ENCODE peak calls at places on chromosomes 6 and 20, in four cellular contexts. One of them, this sample, is unnamed. For H3K27me3, the result is how much of the 10 kb centered on the place peaks cover.

GRCh38 chr20:49375170-49375569 is 97.3 kb upstream of the ZNFX1 start:
- DNase-seq in heart right ventricle: no peak
- DNase-seq in dorsolateral prefrontal cortex: no peak
- DNase-seq in breast epithelium: no peak
- DNase-seq in this sample: no peak

GRCh38 chr20:57048027-57048869 is 218.2 kb downstream of the BMP7 start:
- DNase-seq in heart right ventricle: no peak
- DNase-seq in dorsolateral prefrontal cortex: no peak
- DNase-seq in breast epithelium: no peak
- DNase-seq in this sample: no peak

GRCh38 chr20:34559311-34560140 is 1.0 kb downstream of the MAP1LC3A start:
- DNase-seq in heart right ventricle: no peak
- DNase-seq in dorsolateral prefrontal cortex: peak
- DNase-seq in breast epithelium: no peak
- DNase-seq in this sample: no peak

GRCh38 chr6:89252902-89253301 is 35.7 kb upstream of the GABRR1 start:
- DNase-seq in heart right ventricle: no peak
- DNase-seq in dorsolateral prefrontal cortex: no peak
- DNase-seq in breast epithelium: no peak
- DNase-seq in this sample: no peak

GRCh38 chr6:79077680-79078056 is 386 bp downstream of the PHIP start:
- DNase-seq in heart right ventricle: no peak
- DNase-seq in dorsolateral prefrontal cortex: peak
- DNase-seq in breast epithelium: peak
- DNase-seq in this sample: no peak

GRCh38 chr20:50874758-50875665 is 56.2 kb downstream of the ADNP start:
- DNase-seq in heart right ventricle: no peak
- DNase-seq in dorsolateral prefrontal cortex: no peak
- DNase-seq in breast epithelium: no peak
- DNase-seq in this sample: no peak

GRCh38 chr20:8587246-8587645 is 455.2 kb downstream of the PLCB1 start:
- DNase-seq in heart right ventricle: no peak
- DNase-seq in dorsolateral prefrontal cortex: no peak
- DNase-seq in breast epithelium: no peak
- DNase-seq in this sample: no peak

GRCh38 chr6:16804007-16804303 is 42.7 kb upstream of the ATXN1 start:
- DNase-seq in heart right ventricle: no peak
- DNase-seq in dorsolateral prefrontal cortex: no peak
- DNase-seq in breast epithelium: no peak
- DNase-seq in this sample: no peak

GRCh38 chr6:89145962-89146747 is at the start of gene PM20D2:
- DNase-seq in heart right ventricle: peak
- DNase-seq in dorsolateral prefrontal cortex: peak
- DNase-seq in breast epithelium: no peak
- DNase-seq in this sample: peak

GRCh38 chr20:25046736-25047666 is 10.9 kb downstream of the ACSS1 start:
- DNase-seq in heart right ventricle: no peak
- DNase-seq in dorsolateral prefrontal cortex: peak
- DNase-seq in breast epithelium: no peak
- DNase-seq in this sample: no peak

GRCh38 chr20:3101737-3102574 is 17.4 kb upstream of the AVP start:
- DNase-seq in heart right ventricle: no peak
- DNase-seq in dorsolateral prefrontal cortex: peak
- DNase-seq in breast epithelium: no peak
- DNase-seq in this sample: no peak

GRCh38 chr6:162198072-162198471 is 529.5 kb downstream of the PRKN start:
- DNase-seq in heart right ventricle: no peak
- DNase-seq in dorsolateral prefrontal cortex: no peak
- DNase-seq in breast epithelium: no peak
- DNase-seq in this sample: no peak

GRCh38 chr6:33091957-33092356 is 16.2 kb downstream of the HLA-DPB1 start:
- DNase-seq in heart right ventricle: no peak
- DNase-seq in dorsolateral prefrontal cortex: no peak
- DNase-seq in breast epithelium: no peak
- DNase-seq in this sample: no peak

GRCh38 chr6:159899994-159900745 is 9.4 kb downstream of the MAS1 start:
- DNase-seq in heart right ventricle: no peak
- DNase-seq in dorsolateral prefrontal cortex: no peak
- DNase-seq in breast epithelium: no peak
- DNase-seq in this sample: peak

GRCh38 chr6:38058022-38058421 is 238.5 kb downstream of the ZFAND3 start:
- DNase-seq in heart right ventricle: no peak
- DNase-seq in dorsolateral prefrontal cortex: no peak
- DNase-seq in breast epithelium: no peak
- DNase-seq in this sample: peak

GRCh38 chr20:60009318-60009717 is 51.1 kb downstream of the CDH26 start:
- DNase-seq in heart right ventricle: no peak
- DNase-seq in dorsolateral prefrontal cortex: no peak
- DNase-seq in breast epithelium: no peak
- DNase-seq in this sample: no peak

GRCh38 chr20:56347628-56348305 is 11.0 kb upstream of the FAM210B start:
- DNase-seq in heart right ventricle: no peak
- DNase-seq in dorsolateral prefrontal cortex: no peak
- DNase-seq in breast epithelium: no peak
- DNase-seq in this sample: no peak

GRCh38 chr6:165848099-165848461 is 185.0 kb upstream of the PDE10A start:
- DNase-seq in heart right ventricle: no peak
- DNase-seq in dorsolateral prefrontal cortex: no peak
- DNase-seq in breast epithelium: no peak
- DNase-seq in this sample: no peak

GRCh38 chr6:41966214-41966920 is 24.8 kb upstream of the CCND3 start:
- DNase-seq in heart right ventricle: no peak
- DNase-seq in dorsolateral prefrontal cortex: no peak
- DNase-seq in breast epithelium: no peak
- DNase-seq in this sample: peak

GRCh38 chr20:745683-746301 is 22.5 kb downstream of the SLC52A3 start:
- DNase-seq in heart right ventricle: no peak
- DNase-seq in dorsolateral prefrontal cortex: no peak
- DNase-seq in breast epithelium: no peak
- DNase-seq in this sample: no peak

GRCh38 chr20:52747736-52748135 is 224.4 kb upstream of the TSHZ2 start:
- DNase-seq in heart right ventricle: peak
- DNase-seq in dorsolateral prefrontal cortex: no peak
- DNase-seq in breast epithelium: no peak
- DNase-seq in this sample: peak

GRCh38 chr6:17269840-17270239 is 11.3 kb upstream of the RBM24 start:
- DNase-seq in heart right ventricle: no peak
- DNase-seq in dorsolateral prefrontal cortex: no peak
- DNase-seq in breast epithelium: no peak
- DNase-seq in this sample: peak

GRCh38 chr6:21331221-21331620 is 262.3 kb upstream of the SOX4 start:
- DNase-seq in heart right ventricle: peak
- DNase-seq in dorsolateral prefrontal cortex: no peak
- DNase-seq in breast epithelium: no peak
- DNase-seq in this sample: no peak

GRCh38 chr6:125952764-125953501 is 3.6 kb upstream of the HINT3 start:
- DNase-seq in heart right ventricle: no peak
- DNase-seq in dorsolateral prefrontal cortex: no peak
- DNase-seq in breast epithelium: no peak
- DNase-seq in this sample: no peak

GRCh38 chr6:24832794-24833193 is 34.1 kb upstream of the ARMH2 start:
- DNase-seq in heart right ventricle: no peak
- DNase-seq in dorsolateral prefrontal cortex: no peak
- DNase-seq in breast epithelium: no peak
- DNase-seq in this sample: no peak

GRCh38 chr20:25280574-25281535 is 33.0 kb downstream of the PYGB start:
- DNase-seq in heart right ventricle: peak
- DNase-seq in dorsolateral prefrontal cortex: peak
- DNase-seq in breast epithelium: peak
- DNase-seq in this sample: no peak

GRCh38 chr20:44759595-44759994 is 13.9 kb downstream of the KCNK15 start:
- DNase-seq in heart right ventricle: no peak
- DNase-seq in dorsolateral prefrontal cortex: no peak
- DNase-seq in breast epithelium: no peak
- DNase-seq in this sample: no peak

GRCh38 chr20:25296094-25297093 is 48.5 kb downstream of the PYGB start:
- DNase-seq in heart right ventricle: no peak
- DNase-seq in dorsolateral prefrontal cortex: peak
- DNase-seq in breast epithelium: no peak
- DNase-seq in this sample: no peak

GRCh38 chr6:82080767-82081166 is 166.8 kb downstream of the IBTK start:
- DNase-seq in heart right ventricle: no peak
- DNase-seq in dorsolateral prefrontal cortex: no peak
- DNase-seq in breast epithelium: no peak
- DNase-seq in this sample: no peak

GRCh38 chr20:33647603-33648395 is 14.3 kb upstream of the C20orf144 start:
- DNase-seq in heart right ventricle: no peak
- DNase-seq in dorsolateral prefrontal cortex: no peak
- DNase-seq in breast epithelium: no peak
- DNase-seq in this sample: no peak

GRCh38 chr6:143616741-143617140 is 61.0 kb upstream of the PHACTR2 start:
- DNase-seq in heart right ventricle: no peak
- DNase-seq in dorsolateral prefrontal cortex: no peak
- DNase-seq in breast epithelium: no peak
- DNase-seq in this sample: no peak

GRCh38 chr6:169561665-169562064 is 140.2 kb downstream of the WDR27 start:
- DNase-seq in heart right ventricle: no peak
- DNase-seq in dorsolateral prefrontal cortex: no peak
- DNase-seq in breast epithelium: no peak
- DNase-seq in this sample: no peak

GRCh38 chr6:527989-528673 is 128.8 kb downstream of the HUS1B start:
- DNase-seq in heart right ventricle: no peak
- DNase-seq in dorsolateral prefrontal cortex: no peak
- DNase-seq in breast epithelium: no peak
- DNase-seq in this sample: no peak

GRCh38 chr20:10596726-10597125 is 77.1 kb downstream of the JAG1 start:
- DNase-seq in heart right ventricle: no peak
- DNase-seq in dorsolateral prefrontal cortex: no peak
- DNase-seq in breast epithelium: no peak
- DNase-seq in this sample: peak

GRCh38 chr20:2137552-2138201 is 36.0 kb downstream of the STK35 start:
- DNase-seq in heart right ventricle: no peak
- DNase-seq in dorsolateral prefrontal cortex: no peak
- DNase-seq in breast epithelium: no peak
- DNase-seq in this sample: no peak

GRCh38 chr20:1087311-1087710 is 31.1 kb upstream of the PSMF1 start:
- DNase-seq in heart right ventricle: no peak
- DNase-seq in dorsolateral prefrontal cortex: no peak
- DNase-seq in breast epithelium: no peak
- DNase-seq in this sample: no peak

GRCh38 chr6:74015427-74015826 is 319.4 kb downstream of the CD109 start:
- DNase-seq in heart right ventricle: no peak
- DNase-seq in dorsolateral prefrontal cortex: no peak
- DNase-seq in breast epithelium: no peak
- DNase-seq in this sample: peak

GRCh38 chr6:144405173-144405572 is 120.0 kb downstream of the UTRN start:
- DNase-seq in heart right ventricle: no peak
- DNase-seq in dorsolateral prefrontal cortex: no peak
- DNase-seq in breast epithelium: no peak
- DNase-seq in this sample: no peak

GRCh38 chr20:62575976-62576722 is 66.2 kb upstream of the SLCO4A1 start:
- DNase-seq in heart right ventricle: no peak
- DNase-seq in dorsolateral prefrontal cortex: no peak
- DNase-seq in breast epithelium: no peak
- DNase-seq in this sample: no peak
- H3K27me3 ChIP-seq in heart right ventricle: under half
- H3K27me3 ChIP-seq in dorsolateral prefrontal cortex: half or more
- H3K27me3 ChIP-seq in breast epithelium: under half
- H3K27me3 ChIP-seq in this sample: under half

GRCh38 chr6:43077981-43078411 is 1.9 kb downstream of the PTK7 start:
- DNase-seq in heart right ventricle: no peak
- DNase-seq in dorsolateral prefrontal cortex: no peak
- DNase-seq in breast epithelium: no peak
- DNase-seq in this sample: no peak
- H3K4me3 ChIP-seq in heart right ventricle: no peak
- H3K4me3 ChIP-seq in dorsolateral prefrontal cortex: no peak
- H3K4me3 ChIP-seq in breast epithelium: peak
- H3K4me3 ChIP-seq in this sample: peak

DNA sequence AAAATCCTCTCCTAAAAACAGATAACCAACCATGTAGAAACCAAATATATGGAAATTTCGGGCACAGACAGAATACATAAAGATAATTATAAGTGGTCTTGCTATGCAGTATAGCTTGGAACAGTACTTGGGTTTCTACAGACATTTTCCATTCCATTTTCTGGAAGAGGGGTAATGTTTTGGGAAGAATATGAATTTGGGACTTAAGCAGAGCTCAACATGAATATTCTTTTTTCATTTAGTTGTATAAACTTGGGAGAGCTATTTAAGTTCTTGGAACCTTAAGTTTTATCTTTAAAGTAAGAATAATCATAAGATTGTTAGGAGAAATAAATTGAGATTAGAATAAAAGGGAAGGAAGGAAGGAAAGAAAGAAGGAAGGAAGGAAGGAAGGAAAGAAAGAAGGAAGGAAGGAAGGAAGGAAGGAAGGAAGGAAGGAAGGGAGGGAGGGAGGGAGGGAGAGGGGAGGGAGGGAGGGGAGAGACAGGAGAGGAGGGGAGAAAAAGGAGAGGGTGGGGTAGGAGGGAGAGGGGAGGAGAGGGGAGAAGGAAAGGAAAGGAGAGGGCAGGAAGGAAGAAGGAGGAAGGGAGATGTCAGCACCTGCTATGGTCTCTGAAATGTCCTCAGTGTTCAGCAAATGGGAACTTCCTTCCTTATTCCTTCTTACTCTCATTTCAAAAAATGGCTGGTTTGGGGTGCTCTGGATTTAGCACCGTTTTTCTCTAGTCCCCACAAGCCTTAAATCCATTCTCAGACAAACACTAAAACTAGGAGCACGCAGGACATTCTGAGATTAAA is 248.3 kb downstream of the LY86 start:
- DNase-seq in heart right ventricle: no peak
- DNase-seq in dorsolateral prefrontal cortex: no peak
- DNase-seq in breast epithelium: no peak
- DNase-seq in this sample: no peak
- TF ChIP-seq CTCF in heart right ventricle: no peak
- TF ChIP-seq CTCF in dorsolateral prefrontal cortex: no peak
- TF ChIP-seq CTCF in breast epithelium: no peak
- TF ChIP-seq CTCF in this sample: no peak

GRCh38 chr6:168441434-168442391 is 729 bp downstream of the SMOC2 start:
- DNase-seq in heart right ventricle: no peak
- DNase-seq in dorsolateral prefrontal cortex: no peak
- DNase-seq in breast epithelium: no peak
- DNase-seq in this sample: no peak
- H3K27me3 ChIP-seq in heart right ventricle: half or more
- H3K27me3 ChIP-seq in dorsolateral prefrontal cortex: half or more
- H3K27me3 ChIP-seq in breast epithelium: under half
- H3K27me3 ChIP-seq in this sample: under half

This sample was measured in bronchial epithelial cell.